ENCODE peak calls at places on chromosomes 6 and 20, in six cellular contexts. One of them, this sample, is unnamed.

GRCh38 chr6:144899161-144899560 is 614.0 kb downstream of the UTRN start:
- DNase-seq in left ventricle myocardium inferior: no peak
- DNase-seq in cardiac fibroblast: peak; percentile 85
- DNase-seq in choroid plexus epithelial cell: peak; percentile 44
- DNase-seq in A673: no peak
- DNase-seq in IMR-90: peak; percentile 67
- DNase-seq in this sample: no peak

GRCh38 chr20:43985608-43986316 is 71.1 kb downstream of the TOX2 start:
- DNase-seq in left ventricle myocardium inferior: no peak
- DNase-seq in A673: no peak
- DNase-seq in IMR-90: no peak
- DNase-seq in choroid plexus epithelial cell: no peak
- DNase-seq in cardiac fibroblast: no peak
- DNase-seq in this sample: no peak

GRCh38 chr6:27478141-27478705 is 5.3 kb upstream of the ZNF184 start:
- DNase-seq in A673: peak; percentile 35
- DNase-seq in cardiac fibroblast: peak; percentile 55
- DNase-seq in IMR-90: peak; percentile 40
- DNase-seq in left ventricle myocardium inferior: no peak
- DNase-seq in choroid plexus epithelial cell: peak; percentile 47
- DNase-seq in this sample: no peak

GRCh38 chr6:116008470-116009229 is 52.0 kb downstream of the FRK start:
- DNase-seq in A673: peak; percentile 46
- DNase-seq in choroid plexus epithelial cell: peak; percentile 64
- DNase-seq in left ventricle myocardium inferior: no peak
- DNase-seq in cardiac fibroblast: peak; percentile 65
- DNase-seq in IMR-90: peak; percentile 58
- DNase-seq in this sample: peak; percentile 83

GRCh38 chr20:31666258-31667042 is 28.7 kb downstream of the COX4I2 start:
- DNase-seq in left ventricle myocardium inferior: peak; percentile 50
- DNase-seq in choroid plexus epithelial cell: no peak
- DNase-seq in A673: no peak
- DNase-seq in IMR-90: no peak
- DNase-seq in cardiac fibroblast: no peak
- DNase-seq in this sample: no peak

GRCh38 chr20:46139908-46140482 is 21.9 kb downstream of the CD40 start:
- DNase-seq in left ventricle myocardium inferior: no peak
- DNase-seq in cardiac fibroblast: no peak
- DNase-seq in A673: no peak
- DNase-seq in IMR-90: no peak
- DNase-seq in choroid plexus epithelial cell: no peak
- DNase-seq in this sample: no peak

GRCh38 chr20:62186887-62187866 is 4.3 kb downstream of the MTG2 start:
- DNase-seq in IMR-90: peak; percentile 37
- DNase-seq in left ventricle myocardium inferior: no peak
- DNase-seq in A673: no peak
- DNase-seq in cardiac fibroblast: peak; percentile 51
- DNase-seq in choroid plexus epithelial cell: peak; percentile 7
- DNase-seq in this sample: no peak

GRCh38 chr6:111951439-111952140 is 78.3 kb upstream of the FYN start:
- DNase-seq in IMR-90: no peak
- DNase-seq in choroid plexus epithelial cell: peak; percentile 10
- DNase-seq in cardiac fibroblast: no peak
- DNase-seq in A673: no peak
- DNase-seq in left ventricle myocardium inferior: no peak
- DNase-seq in this sample: no peak

GRCh38 chr20:16607364-16608264 is 34.4 kb upstream of the KIF16B start:
- DNase-seq in left ventricle myocardium inferior: no peak
- DNase-seq in cardiac fibroblast: no peak
- DNase-seq in choroid plexus epithelial cell: no peak
- DNase-seq in IMR-90: no peak
- DNase-seq in A673: no peak
- DNase-seq in this sample: no peak

GRCh38 chr6:111494951-111495350 is 11.9 kb upstream of the REV3L start:
- DNase-seq in choroid plexus epithelial cell: no peak
- DNase-seq in left ventricle myocardium inferior: no peak
- DNase-seq in A673: no peak
- DNase-seq in IMR-90: no peak
- DNase-seq in cardiac fibroblast: no peak
- DNase-seq in this sample: no peak

GRCh38 chr20:60206259-60206658 is 248.0 kb downstream of the CDH26 start:
- DNase-seq in choroid plexus epithelial cell: peak; percentile 37
- DNase-seq in A673: peak; percentile 82
- DNase-seq in IMR-90: peak; percentile 49
- DNase-seq in left ventricle myocardium inferior: no peak
- DNase-seq in cardiac fibroblast: peak; percentile 54
- DNase-seq in this sample: peak; percentile 44

GRCh38 chr6:161545741-161546140 is 271.9 kb upstream of the AGPAT4 start:
- DNase-seq in cardiac fibroblast: no peak
- DNase-seq in left ventricle myocardium inferior: no peak
- DNase-seq in IMR-90: no peak
- DNase-seq in choroid plexus epithelial cell: no peak
- DNase-seq in A673: no peak
- DNase-seq in this sample: no peak

GRCh38 chr6:161547617-161548016 is 273.8 kb upstream of the AGPAT4 start:
- DNase-seq in IMR-90: no peak
- DNase-seq in choroid plexus epithelial cell: peak; percentile 2
- DNase-seq in A673: peak; percentile 91
- DNase-seq in cardiac fibroblast: no peak
- DNase-seq in left ventricle myocardium inferior: no peak
- DNase-seq in this sample: no peak

GRCh38 chr6:161548713-161549112 is 274.9 kb upstream of the AGPAT4 start:
- DNase-seq in choroid plexus epithelial cell: no peak
- DNase-seq in cardiac fibroblast: no peak
- DNase-seq in IMR-90: no peak
- DNase-seq in left ventricle myocardium inferior: no peak
- DNase-seq in A673: no peak
- DNase-seq in this sample: no peak

GRCh38 chr6:161546632-161547031 is 272.8 kb upstream of the AGPAT4 start:
- DNase-seq in A673: no peak
- DNase-seq in cardiac fibroblast: no peak
- DNase-seq in IMR-90: no peak
- DNase-seq in choroid plexus epithelial cell: no peak
- DNase-seq in left ventricle myocardium inferior: no peak
- DNase-seq in this sample: no peak

GRCh38 chr6:161549977-161550655 is 276.3 kb upstream of the AGPAT4 start:
- DNase-seq in A673: peak; percentile 7
- DNase-seq in left ventricle myocardium inferior: no peak
- DNase-seq in IMR-90: no peak
- DNase-seq in choroid plexus epithelial cell: peak; percentile 5
- DNase-seq in cardiac fibroblast: no peak
- DNase-seq in this sample: no peak
- TF ChIP-seq CTCF in A673: no peak
- TF ChIP-seq CTCF in left ventricle myocardium inferior: no peak
- TF ChIP-seq CTCF in IMR-90: no peak
- TF ChIP-seq CTCF in choroid plexus epithelial cell: no peak
- TF ChIP-seq CTCF in cardiac fibroblast: no peak
- TF ChIP-seq CTCF in this sample: peak; percentile 18

DNA sequence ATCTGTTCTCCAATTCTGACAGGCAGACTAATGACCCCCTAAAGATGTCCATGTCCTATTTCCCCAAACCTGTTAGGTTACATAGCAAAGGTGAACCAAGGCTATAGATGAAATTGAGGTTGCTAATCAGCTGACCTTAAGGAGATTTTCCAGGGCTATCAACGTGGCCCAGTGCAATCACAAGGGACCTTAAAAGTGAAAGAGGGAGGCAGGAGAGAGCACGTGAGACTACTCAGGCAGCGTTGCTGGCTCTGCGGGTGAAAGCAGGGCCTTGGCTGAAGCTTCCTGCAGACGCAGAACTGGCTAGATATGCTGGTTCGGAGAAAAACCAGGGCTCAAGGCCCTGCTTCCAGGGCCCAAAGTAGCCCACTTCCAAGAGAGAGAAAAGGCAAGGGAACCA is 78.7 kb downstream of the NCOA7 start:
- DNase-seq in choroid plexus epithelial cell: no peak
- DNase-seq in A673: no peak
- DNase-seq in IMR-90: no peak
- DNase-seq in left ventricle myocardium inferior: peak; percentile 21
- DNase-seq in cardiac fibroblast: peak; percentile 7
- DNase-seq in this sample: no peak
- H3K4me3 ChIP-seq in choroid plexus epithelial cell: no peak overlapping the region
- H3K4me3 ChIP-seq in A673: no peak overlapping the region
- H3K4me3 ChIP-seq in IMR-90: no peak overlapping the region
- H3K4me3 ChIP-seq in left ventricle myocardium inferior: no peak overlapping the region
- H3K4me3 ChIP-seq in cardiac fibroblast: no peak overlapping the region
- H3K4me3 ChIP-seq in this sample: no peak overlapping the region

DNA sequence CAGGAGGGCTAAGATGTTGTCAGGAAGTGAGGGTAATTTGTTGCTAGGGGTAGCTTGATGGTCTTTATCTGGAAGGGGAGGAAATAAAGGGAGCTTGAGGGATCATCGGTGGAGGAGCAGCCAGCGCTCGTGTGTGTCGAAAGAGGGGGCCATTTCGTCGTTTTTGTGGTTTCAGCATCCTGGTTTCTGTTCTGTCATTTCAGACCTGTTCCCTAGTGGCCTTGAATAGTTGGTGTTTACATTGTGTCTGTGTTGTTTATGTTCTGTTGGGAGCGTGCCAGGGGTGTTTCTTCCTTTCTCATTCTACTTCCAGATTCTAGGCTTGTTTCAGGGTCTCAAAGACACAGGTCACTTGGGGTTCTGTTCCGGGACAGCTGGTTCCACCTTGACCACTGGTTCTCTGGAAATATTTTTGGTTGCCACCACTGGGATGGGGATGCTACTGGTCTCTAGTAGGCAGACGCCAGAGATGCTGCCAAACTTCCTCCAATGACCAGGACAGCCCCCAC is 113.9 kb upstream of the NAA20 start:
- DNase-seq in cardiac fibroblast: peak; percentile 68
- DNase-seq in left ventricle myocardium inferior: no peak
- DNase-seq in A673: peak; percentile 53
- DNase-seq in IMR-90: peak; percentile 76
- DNase-seq in choroid plexus epithelial cell: peak; percentile 78
- DNase-seq in this sample: no peak
- TF ChIP-seq CTCF in cardiac fibroblast: no peak
- TF ChIP-seq CTCF in left ventricle myocardium inferior: peak; percentile 26
- TF ChIP-seq CTCF in A673: peak; percentile 41
- TF ChIP-seq CTCF in IMR-90: peak; percentile 56
- TF ChIP-seq CTCF in choroid plexus epithelial cell: peak; percentile 59
- TF ChIP-seq CTCF in this sample: no peak

GRCh38 chr20:9515211-9515580 is 806 bp downstream of the LAMP5 start:
- DNase-seq in A673: no peak
- DNase-seq in choroid plexus epithelial cell: no peak
- DNase-seq in left ventricle myocardium inferior: no peak
- DNase-seq in IMR-90: no peak
- DNase-seq in cardiac fibroblast: no peak
- DNase-seq in this sample: no peak
- H3K4me3 ChIP-seq in A673: no peak overlapping the region
- H3K4me3 ChIP-seq in choroid plexus epithelial cell: no peak overlapping the region
- H3K4me3 ChIP-seq in left ventricle myocardium inferior: peak overlapping the region; percentile 52
- H3K4me3 ChIP-seq in IMR-90: no peak overlapping the region
- H3K4me3 ChIP-seq in cardiac fibroblast: no peak overlapping the region
- H3K4me3 ChIP-seq in this sample: no peak overlapping the region

GRCh38 chr6:168711666-168712300 is 270.8 kb downstream of the SMOC2 start:
- DNase-seq in choroid plexus epithelial cell: no peak
- DNase-seq in IMR-90: no peak
- DNase-seq in A673: no peak
- DNase-seq in left ventricle myocardium inferior: no peak
- DNase-seq in cardiac fibroblast: no peak
- DNase-seq in this sample: no peak

GRCh38 chr6:168713013-168713412 is 272.0 kb downstream of the SMOC2 start:
- DNase-seq in IMR-90: no peak
- DNase-seq in left ventricle myocardium inferior: no peak
- DNase-seq in cardiac fibroblast: no peak
- DNase-seq in choroid plexus epithelial cell: no peak
- DNase-seq in A673: no peak
- DNase-seq in this sample: no peak

GRCh38 chr6:168715643-168716481 is 274.9 kb downstream of the SMOC2 start:
- DNase-seq in IMR-90: no peak
- DNase-seq in A673: peak; percentile 28
- DNase-seq in choroid plexus epithelial cell: no peak
- DNase-seq in cardiac fibroblast: no peak
- DNase-seq in left ventricle myocardium inferior: no peak
- DNase-seq in this sample: no peak

GRCh38 chr6:168714547-168715260 is 273.7 kb downstream of the SMOC2 start:
- DNase-seq in IMR-90: no peak
- DNase-seq in cardiac fibroblast: no peak
- DNase-seq in choroid plexus epithelial cell: no peak
- DNase-seq in A673: no peak
- DNase-seq in left ventricle myocardium inferior: no peak
- DNase-seq in this sample: no peak

GRCh38 chr6:168713839-168714238 is 272.9 kb downstream of the SMOC2 start:
- DNase-seq in cardiac fibroblast: peak; percentile 21
- DNase-seq in A673: peak; percentile 48
- DNase-seq in IMR-90: no peak
- DNase-seq in left ventricle myocardium inferior: no peak
- DNase-seq in choroid plexus epithelial cell: peak; percentile 2
- DNase-seq in this sample: no peak
- TF ChIP-seq CTCF in cardiac fibroblast: peak; percentile 30
- TF ChIP-seq CTCF in A673: peak; percentile 41
- TF ChIP-seq CTCF in IMR-90: no peak
- TF ChIP-seq CTCF in left ventricle myocardium inferior: peak; percentile 41
- TF ChIP-seq CTCF in choroid plexus epithelial cell: peak; percentile 12
- TF ChIP-seq CTCF in this sample: peak; percentile 38

GRCh38 chr20:63980317-63980805 is 571 bp upstream of the PRPF6 start:
- DNase-seq in choroid plexus epithelial cell: no peak
- DNase-seq in left ventricle myocardium inferior: no peak
- DNase-seq in A673: no peak
- DNase-seq in cardiac fibroblast: no peak
- DNase-seq in IMR-90: no peak
- DNase-seq in this sample: no peak
- H3K4me3 ChIP-seq in choroid plexus epithelial cell: peak overlapping the region; percentile 41
- H3K4me3 ChIP-seq in left ventricle myocardium inferior: peak overlapping the region; percentile 96
- H3K4me3 ChIP-seq in A673: peak overlapping the region; percentile 100
- H3K4me3 ChIP-seq in cardiac fibroblast: peak overlapping the region; percentile 83
- H3K4me3 ChIP-seq in IMR-90: peak overlapping the region; percentile 8
- H3K4me3 ChIP-seq in this sample: peak overlapping the region; percentile 98

GRCh38 chr6:151674578-151674977 is 132.9 kb upstream of the ESR1 start:
- DNase-seq in cardiac fibroblast: no peak
- DNase-seq in A673: no peak
- DNase-seq in choroid plexus epithelial cell: no peak
- DNase-seq in IMR-90: no peak
- DNase-seq in left ventricle myocardium inferior: no peak
- DNase-seq in this sample: no peak
- TF ChIP-seq CTCF in cardiac fibroblast: no peak
- TF ChIP-seq CTCF in A673: no peak
- TF ChIP-seq CTCF in choroid plexus epithelial cell: no peak
- TF ChIP-seq CTCF in IMR-90: no peak
- TF ChIP-seq CTCF in left ventricle myocardium inferior: no peak
- TF ChIP-seq CTCF in this sample: no peak

GRCh38 chr20:51586005-51586440 is 43.5 kb upstream of the NFATC2 start:
- DNase-seq in choroid plexus epithelial cell: peak; percentile 74
- DNase-seq in IMR-90: peak; percentile 83
- DNase-seq in A673: no peak
- DNase-seq in cardiac fibroblast: peak; percentile 88
- DNase-seq in left ventricle myocardium inferior: no peak
- DNase-seq in this sample: no peak
- H3K4me3 ChIP-seq in choroid plexus epithelial cell: no peak overlapping the region
- H3K4me3 ChIP-seq in IMR-90: no peak overlapping the region
- H3K4me3 ChIP-seq in A673: no peak overlapping the region
- H3K4me3 ChIP-seq in cardiac fibroblast: no peak overlapping the region
- H3K4me3 ChIP-seq in left ventricle myocardium inferior: no peak overlapping the region
- H3K4me3 ChIP-seq in this sample: no peak overlapping the region